ENCODE peak calls at places on chromosomes 6 and 20, in four cellular contexts. D is NCI-H2171, W is A549, E is natural killer cell. C is an unnamed sample.

GRCh38 chr6:34656378-34657036 is 40.1 kb downstream of the ILRUN start:
- DNase-seq in E (no peak), D (no peak), W (no peak), C (peak)

GRCh38 chr6:63527658-63528514 is 44.4 kb upstream of the LOC128125822 start:
- DNase-seq in E (no peak), W (peak), D (no peak), C (peak)

GRCh38 chr20:16256981-16257380 is 316.3 kb downstream of the KIF16B start:
- DNase-seq in E (no peak), D (peak), W (no peak), C (no peak)

GRCh38 chr6:158869010-158869603 is 49.9 kb upstream of the EZR start:
- DNase-seq in E (no peak), D (no peak), W (peak), C (no peak)

GRCh38 chr6:11258260-11259237 is 26.1 kb upstream of the NEDD9 start:
- DNase-seq in W (no peak), D (no peak), E (peak), C (no peak)

GRCh38 chr20:37651932-37652331 is 41.9 kb upstream of the CTNNBL1 start:
- DNase-seq in D (no peak), W (peak), E (no peak), C (peak)

GRCh38 chr6:17494919-17495318 is 101.5 kb downstream of the CAP2 start:
- DNase-seq in D (no peak), W (no peak), E (no peak), C (no peak)

GRCh38 chr6:146912730-146913680 is 291.2 kb upstream of the STXBP5 start:
- DNase-seq in E (no peak), W (no peak), D (no peak), C (peak)

GRCh38 chr6:67952948-67953347 is 682.1 kb upstream of the ADGRB3 start:
- DNase-seq in W (no peak), E (no peak), D (no peak), C (no peak)

GRCh38 chr20:1336699-1337387 is 7.9 kb upstream of the SDCBP2 start:
- DNase-seq in W (no peak), D (no peak), E (no peak), C (peak)

GRCh38 chr6:43020847-43021246 is 576 bp upstream of the RRP36 start:
- DNase-seq in W (no peak), D (no peak), E (no peak), C (no peak)

GRCh38 chr6:7086488-7086887 is 21.3 kb upstream of the RREB1 start:
- DNase-seq in E (no peak), W (no peak), D (no peak), C (peak)

GRCh38 chr6:96907498-96907897 is 9.8 kb upstream of the NDUFAF4 start:
- DNase-seq in E (no peak), W (no peak), D (no peak), C (peak)

GRCh38 chr6:41546866-41547798 is 951 bp downstream of the FOXP4 start:
- DNase-seq in W (peak), D (no peak), E (peak), C (peak)

GRCh38 chr20:9514461-9515210 is at the start of gene LAMP5:
- DNase-seq in D (no peak), E (no peak), W (no peak), C (no peak)

GRCh38 chr6:42898891-42899361 is 16.9 kb upstream of the PTCRA start:
- DNase-seq in D (peak), W (no peak), E (peak), C (peak)

GRCh38 chr20:1001116-1001515 is 995 bp downstream of the RSPO4 start:
- DNase-seq in E (no peak), D (no peak), W (no peak), C (no peak)

GRCh38 chr6:14612016-14612415 is 494.4 kb downstream of the CD83 start:
- DNase-seq in D (no peak), E (no peak), W (no peak), C (peak)

GRCh38 chr6:130396722-130397121 is 30.9 kb downstream of the TMEM200A start:
- DNase-seq in W (no peak), E (no peak), D (no peak), C (peak)

GRCh38 chr20:44021900-44022299 is 107.2 kb downstream of the TOX2 start:
- DNase-seq in W (no peak), D (no peak), E (no peak), C (no peak)

GRCh38 chr6:142878407-142878806 is 66.6 kb downstream of the HIVEP2 start:
- DNase-seq in E (no peak), D (no peak), W (no peak), C (no peak)

GRCh38 chr6:8551386-8551785 is 116.0 kb upstream of the SLC35B3 start:
- DNase-seq in E (no peak), D (no peak), W (no peak), C (no peak)

GRCh38 chr6:139659196-139659595 is 284.7 kb upstream of the CITED2 start:
- DNase-seq in D (no peak), E (no peak), W (no peak), C (no peak)

GRCh38 chr20:43909720-43910119 is 4.9 kb upstream of the TOX2 start:
- DNase-seq in D (no peak), E (no peak), W (no peak), C (no peak)

GRCh38 chr6:10416863-10417641 is 2.2 kb upstream of the TFAP2A start:
- DNase-seq in D (no peak), E (no peak), W (no peak), C (no peak)

GRCh38 chr6:71229466-71229865 is 59.1 kb upstream of the OGFRL1 start:
- DNase-seq in D (no peak), W (no peak), E (no peak), C (peak)

GRCh38 chr20:38275815-38276550 is 15.4 kb upstream of the KIAA1755 start:
- DNase-seq in E (no peak), D (no peak), W (no peak), C (peak)

GRCh38 chr6:1054653-1055014 is 257.3 kb upstream of the FOXQ1 start:
- DNase-seq in E (no peak), W (no peak), D (no peak), C (no peak)

GRCh38 chr20:33697129-33697528 is 10.9 kb upstream of the E2F1 start:
- DNase-seq in E (no peak), D (no peak), W (no peak), C (peak)

GRCh38 chr20:58985656-58986055 is 4.6 kb downstream of the NELFCD start:
- DNase-seq in W (no peak), D (no peak), E (no peak), C (no peak)

GRCh38 chr6:144372116-144372515 is 87.0 kb downstream of the UTRN start:
- DNase-seq in E (no peak), W (no peak), D (no peak), C (no peak)

GRCh38 chr20:23995905-23996666 is 7.5 kb upstream of the GGTLC1 start:
- DNase-seq in D (peak), E (peak), W (no peak), C (peak)

GRCh38 chr6:26240981-26241770 is 123.8 kb upstream of the BTN3A2 start:
- DNase-seq in D (no peak), E (peak), W (no peak), C (peak)

C was measured in HCEC 1CT.